ENCODE peak calls at places on chromosomes 11 and 22, in nine cellular contexts. One of them, this sample, is unnamed.

GRCh38 chr11:57513446-57513795 is 2.1 kb downstream of the SLC43A1 start:
- DNase-seq in naive thymus-derived CD8-positive, alpha-beta T cell: no peak
- DNase-seq in left ventricle myocardium inferior: no peak
- DNase-seq in GOT3: no peak
- DNase-seq in cardiac fibroblast: no peak
- DNase-seq in KBM-7: no peak
- DNase-seq in posterior vena cava: no peak
- DNase-seq in NCI-H1930: no peak
- DNase-seq in GM23338: no peak
- DNase-seq in this sample: no peak

GRCh38 chr11:40178470-40178869 is 1281.0 kb downstream of the LRRC4C start:
- DNase-seq in naive thymus-derived CD8-positive, alpha-beta T cell: no peak
- DNase-seq in left ventricle myocardium inferior: no peak
- DNase-seq in GOT3: no peak
- DNase-seq in cardiac fibroblast: no peak
- DNase-seq in KBM-7: no peak
- DNase-seq in posterior vena cava: no peak
- DNase-seq in NCI-H1930: no peak
- DNase-seq in GM23338: no peak
- DNase-seq in this sample: no peak

GRCh38 chr22:33803371-33803770 is 116.9 kb downstream of the LARGE1 start:
- DNase-seq in naive thymus-derived CD8-positive, alpha-beta T cell: no peak
- DNase-seq in left ventricle myocardium inferior: no peak
- DNase-seq in GOT3: no peak
- DNase-seq in cardiac fibroblast: peak
- DNase-seq in KBM-7: no peak
- DNase-seq in posterior vena cava: no peak
- DNase-seq in NCI-H1930: no peak
- DNase-seq in GM23338: no peak
- DNase-seq in this sample: peak

GRCh38 chr11:72676874-72677341 is 2.7 kb upstream of the PDE2A start:
- DNase-seq in naive thymus-derived CD8-positive, alpha-beta T cell: peak
- DNase-seq in left ventricle myocardium inferior: peak
- DNase-seq in GOT3: no peak
- DNase-seq in cardiac fibroblast: peak
- DNase-seq in KBM-7: peak
- DNase-seq in posterior vena cava: peak
- DNase-seq in NCI-H1930: no peak
- DNase-seq in GM23338: peak
- DNase-seq in this sample: no peak

GRCh38 chr11:111642521-111642920 is 40.3 kb downstream of the SIK2 start:
- DNase-seq in naive thymus-derived CD8-positive, alpha-beta T cell: no peak
- DNase-seq in left ventricle myocardium inferior: no peak
- DNase-seq in GOT3: no peak
- DNase-seq in cardiac fibroblast: no peak
- DNase-seq in KBM-7: no peak
- DNase-seq in posterior vena cava: no peak
- DNase-seq in NCI-H1930: no peak
- DNase-seq in GM23338: no peak
- DNase-seq in this sample: no peak

GRCh38 chr11:2713721-2714462 is 14.1 kb upstream of the KCNQ1OT1 start:
- DNase-seq in naive thymus-derived CD8-positive, alpha-beta T cell: no peak
- DNase-seq in left ventricle myocardium inferior: no peak
- DNase-seq in GOT3: no peak
- DNase-seq in cardiac fibroblast: no peak
- DNase-seq in KBM-7: no peak
- DNase-seq in posterior vena cava: peak
- DNase-seq in NCI-H1930: no peak
- DNase-seq in GM23338: no peak
- DNase-seq in this sample: no peak

GRCh38 chr11:73950869-73951710 is at the start of gene DNAJB13:
- DNase-seq in naive thymus-derived CD8-positive, alpha-beta T cell: no peak
- DNase-seq in left ventricle myocardium inferior: no peak
- DNase-seq in GOT3: no peak
- DNase-seq in cardiac fibroblast: peak
- DNase-seq in KBM-7: peak
- DNase-seq in posterior vena cava: peak
- DNase-seq in NCI-H1930: no peak
- DNase-seq in GM23338: peak
- DNase-seq in this sample: peak

GRCh38 chr11:64723907-64724862 is 1.2 kb upstream of the NRXN2 start:
- DNase-seq in naive thymus-derived CD8-positive, alpha-beta T cell: no peak
- DNase-seq in left ventricle myocardium inferior: no peak
- DNase-seq in GOT3: no peak
- DNase-seq in cardiac fibroblast: no peak
- DNase-seq in KBM-7: no peak
- DNase-seq in posterior vena cava: peak
- DNase-seq in NCI-H1930: no peak
- DNase-seq in GM23338: no peak
- DNase-seq in this sample: no peak

GRCh38 chr11:123221074-123221473 is 26.0 kb upstream of the CLMP start:
- DNase-seq in naive thymus-derived CD8-positive, alpha-beta T cell: no peak
- DNase-seq in left ventricle myocardium inferior: no peak
- DNase-seq in GOT3: no peak
- DNase-seq in cardiac fibroblast: peak
- DNase-seq in KBM-7: no peak
- DNase-seq in posterior vena cava: no peak
- DNase-seq in NCI-H1930: no peak
- DNase-seq in GM23338: no peak
- DNase-seq in this sample: peak

GRCh38 chr22:45831394-45831793 is 145.6 kb downstream of the WNT7B start:
- DNase-seq in naive thymus-derived CD8-positive, alpha-beta T cell: no peak
- DNase-seq in left ventricle myocardium inferior: no peak
- DNase-seq in GOT3: no peak
- DNase-seq in cardiac fibroblast: peak
- DNase-seq in KBM-7: peak
- DNase-seq in posterior vena cava: no peak
- DNase-seq in NCI-H1930: no peak
- DNase-seq in GM23338: no peak
- DNase-seq in this sample: no peak

GRCh38 chr22:39264344-39265116 is 19.7 kb upstream of the PDGFB start:
- DNase-seq in naive thymus-derived CD8-positive, alpha-beta T cell: no peak
- DNase-seq in left ventricle myocardium inferior: peak
- DNase-seq in GOT3: no peak
- DNase-seq in cardiac fibroblast: no peak
- DNase-seq in KBM-7: peak
- DNase-seq in posterior vena cava: peak
- DNase-seq in NCI-H1930: no peak
- DNase-seq in GM23338: no peak
- DNase-seq in this sample: peak

This sample was measured in sigmoid colon.